ENCODE peak calls at places on chromosomes 11 and 22, in seven cellular contexts. E is endothelial cell of umbilical vein, H is H54, O is transverse colon, F is tibial nerve, K is spleen, Q is right lobe of liver. G is an unnamed sample.

GRCh38 chr11:89491141-89491690 is at the start of gene NOX4:
- DNase-seq in E (peak; percentile 89), H (no peak), O (no peak), F (peak; percentile 35), K (peak; percentile 75), Q (peak; percentile 53), G (no peak)

GRCh38 chr11:94784884-94785283 is 16.7 kb downstream of the AMOTL1 start:
- DNase-seq in E (no peak), H (no peak), O (no peak), F (no peak), K (no peak), Q (no peak), G (no peak)

GRCh38 chr11:107999759-108000455 is 8.8 kb upstream of the CUL5 start:
- DNase-seq in E (peak; percentile 61), H (peak; percentile 39), O (no peak), F (no peak), K (no peak), Q (no peak), G (peak; percentile 66)

GRCh38 chr11:446886-447285 is 3.2 kb upstream of the PTDSS2 start:
- DNase-seq in E (no peak), H (no peak), O (peak; percentile 55), F (no peak), K (no peak), Q (no peak), G (no peak)

GRCh38 chr11:6586434-6587359 is 16.7 kb downstream of the RRP8 start:
- DNase-seq in E (no peak), H (no peak), O (no peak), F (no peak), K (no peak), Q (no peak), G (no peak)

GRCh38 chr11:81869337-81870065 is 864.2 kb downstream of the FAM181B start:
- DNase-seq in E (no peak), H (no peak), O (peak; percentile 59), F (no peak), K (peak; percentile 76), Q (no peak), G (no peak)

GRCh38 chr11:95698939-95699562 is 90.5 kb downstream of the FAM76B start:
- DNase-seq in E (no peak), H (no peak), O (no peak), F (no peak), K (no peak), Q (no peak), G (no peak)

GRCh38 chr22:25853902-25854301 is 111.9 kb downstream of the MYO18B start:
- DNase-seq in E (no peak), H (no peak), O (no peak), F (no peak), K (no peak), Q (no peak), G (no peak)

GRCh38 chr11:49499117-49499516 is 290.7 kb upstream of the FOLH1 start:
- DNase-seq in E (no peak), H (no peak), O (no peak), F (no peak), K (no peak), Q (no peak), G (no peak)

GRCh38 chr11:130122141-130122575 is 37.4 kb upstream of the ST14 start:
- DNase-seq in E (peak; percentile 81), H (no peak), O (no peak), F (no peak), K (no peak), Q (no peak), G (no peak)

GRCh38 chr22:39534591-39535301 is 2.2 kb upstream of the RPS19BP1 start:
- DNase-seq in E (peak; percentile 61), H (peak; percentile 63), O (peak; percentile 89), F (peak; percentile 91), K (peak; percentile 95), Q (peak; percentile 85), G (peak; percentile 80)

GRCh38 chr11:78229106-78229505 is 40.4 kb downstream of the USP35 start:
- DNase-seq in E (no peak), H (no peak), O (no peak), F (no peak), K (no peak), Q (no peak), G (no peak)

GRCh38 chr11:45654741-45655283 is 10.6 kb downstream of the CHST1 start:
- DNase-seq in E (no peak), H (no peak), O (no peak), F (no peak), K (no peak), Q (no peak), G (no peak)

GRCh38 chr11:70762810-70763209 is 364.5 kb downstream of the CTTN start:
- DNase-seq in E (no peak), H (no peak), O (no peak), F (no peak), K (peak; percentile 41), Q (no peak), G (no peak)

GRCh38 chr22:27554106-27554814 is 247.3 kb downstream of the MN1 start:
- DNase-seq in E (peak; percentile 10), H (no peak), O (peak; percentile 51), F (no peak), K (no peak), Q (no peak), G (no peak)

GRCh38 chr11:32297629-32298028 is 137.7 kb downstream of the WT1 start:
- DNase-seq in E (peak; percentile 20), H (peak; percentile 19), O (no peak), F (no peak), K (no peak), Q (no peak), G (no peak)

GRCh38 chr11:63813563-63814382 is 517 bp downstream of the SPINDOC start:
- DNase-seq in E (peak; percentile 49), H (peak; percentile 36), O (peak; percentile 47), F (peak; percentile 12), K (peak; percentile 84), Q (peak; percentile 64), G (peak; percentile 57)

GRCh38 chr11:2902784-2903671 is 17.5 kb upstream of the CDKN1C start:
- DNase-seq in E (no peak), H (no peak), O (peak; percentile 82), F (no peak), K (peak; percentile 84), Q (peak; percentile 89), G (no peak)
- TF ChIP-seq POLR2A in E (no peak), H (no peak), O (peak; percentile 46), F (no peak), K (no peak), Q (peak; percentile 72), G (no peak)

GRCh38 chr22:22158207-22158816 is 86.3 kb upstream of the VPREB1 start:
- DNase-seq in E (no peak), H (no peak), O (no peak), F (no peak), K (no peak), Q (no peak), G (no peak)

GRCh38 chr22:22157500-22157822 is 87.1 kb upstream of the VPREB1 start:
- DNase-seq in E (no peak), H (no peak), O (no peak), F (no peak), K (no peak), Q (no peak), G (no peak)

GRCh38 chr22:22155607-22156006 is 89.0 kb upstream of the VPREB1 start:
- DNase-seq in E (no peak), H (no peak), O (no peak), F (no peak), K (no peak), Q (no peak), G (no peak)

GRCh38 chr22:22156348-22156715 is 88.3 kb upstream of the VPREB1 start:
- DNase-seq in E (no peak), H (no peak), O (no peak), F (no peak), K (no peak), Q (no peak), G (no peak)

DNA sequence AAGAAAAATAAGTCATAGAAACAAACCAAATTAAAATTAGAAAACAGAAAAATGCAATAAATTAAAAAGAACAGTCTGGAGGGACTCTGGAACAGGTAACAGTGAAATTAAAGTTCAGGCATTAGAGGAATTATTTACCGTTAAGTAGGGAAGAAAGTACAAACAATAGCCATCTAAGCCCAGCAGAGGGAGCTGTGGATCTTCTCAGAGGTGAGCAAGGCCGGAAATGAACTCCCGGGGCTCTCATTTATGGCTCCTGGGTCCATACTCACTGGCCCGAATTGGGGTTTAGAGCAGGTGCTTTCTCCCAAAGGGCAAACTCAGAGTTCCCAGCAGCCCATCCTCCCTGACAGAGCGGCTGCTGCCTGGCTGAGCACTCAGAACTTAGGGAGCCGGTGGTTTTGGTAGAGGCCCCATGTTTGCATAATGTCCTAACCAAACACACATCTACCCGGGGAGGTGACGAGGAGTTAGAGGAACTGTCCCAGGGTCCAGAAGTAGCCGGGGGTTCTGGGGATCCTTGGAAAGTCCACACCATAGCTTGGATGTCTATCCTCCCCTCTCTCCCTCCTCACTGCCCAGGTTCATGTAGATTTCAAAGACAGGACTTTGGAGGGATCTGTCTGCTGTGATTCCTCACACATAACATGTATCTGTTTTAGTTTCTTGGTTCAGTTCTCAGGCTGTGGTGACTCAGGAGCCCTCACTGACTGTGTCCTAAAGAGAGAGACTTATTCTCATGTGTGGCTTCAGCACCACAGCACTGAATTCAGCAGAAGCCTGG is 87.7 kb upstream of the VPREB1 start:
- DNase-seq in E (peak; percentile 50), H (peak; percentile 45), O (peak; percentile 67), F (peak; percentile 65), K (peak; percentile 82), Q (peak; percentile 54), G (peak; percentile 66)
- TF ChIP-seq POLR2A in E (no peak), H (no peak), O (no peak), F (no peak), K (no peak), Q (no peak), G (no peak)

GRCh38 chr22:50703726-50704509 is 31.3 kb downstream of the SHANK3 start:
- DNase-seq in E (no peak), H (no peak), O (no peak), F (no peak), K (peak; percentile 64), Q (peak; percentile 72), G (no peak)

GRCh38 chr22:50706481-50707125 is 31.4 kb upstream of the ACR start:
- DNase-seq in E (no peak), H (no peak), O (no peak), F (no peak), K (peak; percentile 48), Q (peak; percentile 31), G (no peak)

GRCh38 chr22:50705851-50706351 is 32.1 kb upstream of the ACR start:
- DNase-seq in E (no peak), H (no peak), O (no peak), F (no peak), K (peak; percentile 66), Q (peak; percentile 54), G (no peak)

GRCh38 chr22:50704510-50705218 is 32.0 kb downstream of the SHANK3 start:
- DNase-seq in E (no peak), H (no peak), O (no peak), F (no peak), K (peak; percentile 67), Q (peak; percentile 52), G (no peak)

GRCh38 chr22:50705219-50705691 is 32.6 kb downstream of the SHANK3 start:
- DNase-seq in E (peak; percentile 52), H (no peak), O (no peak), F (peak; percentile 20), K (peak; percentile 77), Q (peak; percentile 69), G (no peak)
- TF ChIP-seq POLR2A in E (no peak), H (no peak), O (no peak), F (no peak), K (no peak), Q (no peak), G (no peak)

DNA sequence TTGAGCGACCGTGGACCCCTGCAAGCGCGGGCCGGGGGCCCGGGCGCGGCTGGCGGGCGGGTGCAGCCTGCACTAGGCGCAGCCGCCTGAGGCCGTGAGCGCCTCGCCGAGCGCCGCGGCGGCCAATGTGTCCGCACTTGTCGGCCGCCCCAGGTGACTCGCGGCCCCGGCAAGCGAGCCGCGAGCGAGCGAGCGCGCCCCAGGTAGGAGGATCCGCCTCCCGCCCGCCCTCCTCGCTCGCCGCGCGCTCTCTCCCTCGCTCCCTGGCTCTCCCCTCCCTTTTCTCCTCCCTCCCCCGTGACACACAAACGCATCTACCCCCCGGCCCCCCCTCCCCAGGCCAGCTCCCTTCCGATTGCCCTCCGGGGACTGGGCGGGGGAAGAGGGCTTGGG is at the start of gene WNT7B:
- DNase-seq in E (no peak), H (no peak), O (no peak), F (no peak), K (no peak), Q (no peak), G (peak; percentile 10)
- TF ChIP-seq POLR2A in E (no peak), H (no peak), O (no peak), F (no peak), K (no peak), Q (no peak), G (no peak)

G was measured in erythroblast.